ENCODE peak calls at places on chromosome 1, in four cellular contexts. One of them, this sample, is unnamed.

GRCh38 chr1:156808186-156809030 is 8.2 kb downstream of the SH2D2A start:
- DNase-seq in K562: no peak
- DNase-seq in HepG2: no peak
- DNase-seq in GM12878: no peak
- DNase-seq in this sample: no peak

GRCh38 chr1:172698224-172698623 is 39.3 kb downstream of the FASLG start:
- DNase-seq in K562: no peak
- DNase-seq in HepG2: no peak
- DNase-seq in GM12878: no peak
- DNase-seq in this sample: no peak

GRCh38 chr1:228765543-228765942 is 30.3 kb downstream of the RHOU start:
- DNase-seq in K562: no peak
- DNase-seq in HepG2: no peak
- DNase-seq in GM12878: no peak
- DNase-seq in this sample: no peak

GRCh38 chr1:162849711-162850110 is 11.3 kb downstream of the CCDC190 start:
- DNase-seq in K562: no peak
- DNase-seq in HepG2: no peak
- DNase-seq in GM12878: no peak
- DNase-seq in this sample: no peak

GRCh38 chr1:119659628-119660027 is 11.6 kb upstream of the ZNF697 start:
- DNase-seq in K562: no peak
- DNase-seq in HepG2: no peak
- DNase-seq in GM12878: no peak
- DNase-seq in this sample: peak

GRCh38 chr1:39574646-39575045 is 1.9 kb downstream of the PABPC4 start:
- DNase-seq in K562: no peak
- DNase-seq in HepG2: peak
- DNase-seq in GM12878: no peak
- DNase-seq in this sample: no peak

GRCh38 chr1:210918893-210919292 is 215.1 kb downstream of the KCNH1 start:
- DNase-seq in K562: no peak
- DNase-seq in HepG2: no peak
- DNase-seq in GM12878: no peak
- DNase-seq in this sample: no peak

GRCh38 chr1:201751872-201752271 is 77.1 kb upstream of the IPO9 start:
- DNase-seq in K562: no peak
- DNase-seq in HepG2: peak
- DNase-seq in GM12878: no peak
- DNase-seq in this sample: no peak

GRCh38 chr1:25799758-25800537 is at the start of gene SELENON:
- DNase-seq in K562: peak
- DNase-seq in HepG2: peak
- DNase-seq in GM12878: no peak
- DNase-seq in this sample: peak

GRCh38 chr1:179021873-179022272 is 3.8 kb upstream of the FAM20B start:
- DNase-seq in K562: no peak
- DNase-seq in HepG2: peak
- DNase-seq in GM12878: no peak
- DNase-seq in this sample: no peak

GRCh38 chr1:109650609-109651008 is 5.3 kb upstream of the GSTM4 start:
- DNase-seq in K562: no peak
- DNase-seq in HepG2: no peak
- DNase-seq in GM12878: no peak
- DNase-seq in this sample: no peak

GRCh38 chr1:902802-903201 is 20.9 kb upstream of the SAMD11 start:
- DNase-seq in K562: peak
- DNase-seq in HepG2: no peak
- DNase-seq in GM12878: no peak
- DNase-seq in this sample: no peak

GRCh38 chr1:65605621-65606020 is 185.2 kb downstream of the LEPR start:
- DNase-seq in K562: no peak
- DNase-seq in HepG2: no peak
- DNase-seq in GM12878: no peak
- DNase-seq in this sample: no peak

GRCh38 chr1:151693057-151693651 is 23.4 kb downstream of the CELF3 start:
- DNase-seq in K562: no peak
- DNase-seq in HepG2: peak
- DNase-seq in GM12878: no peak
- DNase-seq in this sample: no peak

GRCh38 chr1:167905182-167905581 is 8.8 kb downstream of the ADCY10 start:
- DNase-seq in K562: no peak
- DNase-seq in HepG2: peak
- DNase-seq in GM12878: no peak
- DNase-seq in this sample: peak
- TF ChIP-seq TCF7 in K562: no peak
- TF ChIP-seq TCF7 in HepG2: peak
- TF ChIP-seq TCF7 in GM12878: no peak
- TF ChIP-seq TCF7 in this sample: no peak

DNA sequence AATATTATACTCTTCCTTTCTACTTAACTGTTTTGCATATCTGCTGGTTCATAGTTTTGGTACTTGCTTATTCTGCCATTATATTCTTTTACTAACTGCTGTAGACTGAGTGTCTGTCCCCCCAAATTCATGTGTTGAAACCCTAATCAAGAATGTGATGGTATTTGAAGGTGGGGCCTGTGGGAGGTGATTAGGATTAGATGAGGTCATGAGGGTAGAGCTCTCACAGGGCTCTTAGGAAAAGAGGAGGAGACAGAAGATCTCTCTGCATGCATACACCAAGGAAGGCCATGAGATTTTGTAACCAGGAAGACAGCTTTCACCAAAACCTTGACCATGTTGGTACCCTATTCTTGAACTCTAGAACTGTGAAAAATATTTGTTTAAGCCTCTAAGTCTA is 354.1 kb upstream of the B3GALT2 start:
- DNase-seq in K562: no peak
- DNase-seq in HepG2: no peak
- DNase-seq in GM12878: no peak
- DNase-seq in this sample: no peak
- TF ChIP-seq TCF7 in K562: no peak
- TF ChIP-seq TCF7 in HepG2: no peak
- TF ChIP-seq TCF7 in GM12878: no peak
- TF ChIP-seq TCF7 in this sample: no peak

GRCh38 chr1:8627728-8628127 is 189.7 kb downstream of the RERE start:
- DNase-seq in K562: no peak
- DNase-seq in HepG2: no peak
- DNase-seq in GM12878: no peak
- DNase-seq in this sample: no peak

GRCh38 chr1:8631163-8631562 is 186.3 kb downstream of the RERE start:
- DNase-seq in K562: no peak
- DNase-seq in HepG2: no peak
- DNase-seq in GM12878: no peak
- DNase-seq in this sample: no peak

GRCh38 chr1:8632092-8632491 is 185.3 kb downstream of the RERE start:
- DNase-seq in K562: no peak
- DNase-seq in HepG2: no peak
- DNase-seq in GM12878: no peak
- DNase-seq in this sample: no peak

GRCh38 chr1:8625981-8626898 is 191.2 kb downstream of the RERE start:
- DNase-seq in K562: peak
- DNase-seq in HepG2: peak
- DNase-seq in GM12878: no peak
- DNase-seq in this sample: no peak

DNA sequence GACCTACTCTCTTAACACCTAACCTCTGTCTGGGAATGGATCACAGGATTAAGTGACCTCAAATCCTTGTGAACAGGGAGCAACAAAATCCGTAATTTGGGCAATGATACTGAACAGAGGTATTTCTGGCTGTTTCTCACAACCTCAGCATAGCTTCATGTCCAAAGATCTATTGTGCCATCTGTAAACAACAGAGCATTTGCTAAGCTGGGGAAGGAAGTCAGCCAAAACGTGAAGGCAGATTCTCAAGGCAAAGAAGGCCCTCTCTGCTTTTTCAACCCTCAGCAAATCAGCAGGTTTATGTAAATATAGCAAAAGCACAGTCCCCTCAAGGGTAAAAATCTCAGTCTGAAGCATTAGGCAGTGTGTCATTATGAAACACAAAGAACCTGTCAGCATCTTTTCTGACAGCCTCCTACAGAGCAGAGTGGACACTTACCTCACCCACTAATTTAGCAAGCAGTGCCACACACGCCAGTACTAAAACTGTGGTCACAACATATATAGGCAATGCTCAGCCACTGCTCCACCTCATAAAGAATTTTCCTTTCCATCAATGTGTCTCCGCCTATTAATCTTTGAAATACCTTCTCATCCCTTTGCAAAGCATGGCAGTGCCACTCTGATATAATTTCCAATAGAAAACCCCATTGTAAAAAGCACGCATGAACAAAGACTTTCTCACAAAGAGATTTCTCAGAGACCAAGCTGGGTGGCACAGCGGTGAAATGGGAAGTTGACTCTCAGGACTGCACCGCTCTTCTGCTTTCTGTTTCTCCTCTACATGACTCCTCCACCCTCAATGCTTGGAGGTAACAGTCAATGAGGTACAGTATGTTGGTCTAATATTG is 188.0 kb downstream of the RERE start:
- DNase-seq in K562: no peak
- DNase-seq in HepG2: peak
- DNase-seq in GM12878: peak
- DNase-seq in this sample: no peak
- TF ChIP-seq TCF7 in K562: no peak
- TF ChIP-seq TCF7 in HepG2: no peak
- TF ChIP-seq TCF7 in GM12878: no peak
- TF ChIP-seq TCF7 in this sample: no peak

DNA sequence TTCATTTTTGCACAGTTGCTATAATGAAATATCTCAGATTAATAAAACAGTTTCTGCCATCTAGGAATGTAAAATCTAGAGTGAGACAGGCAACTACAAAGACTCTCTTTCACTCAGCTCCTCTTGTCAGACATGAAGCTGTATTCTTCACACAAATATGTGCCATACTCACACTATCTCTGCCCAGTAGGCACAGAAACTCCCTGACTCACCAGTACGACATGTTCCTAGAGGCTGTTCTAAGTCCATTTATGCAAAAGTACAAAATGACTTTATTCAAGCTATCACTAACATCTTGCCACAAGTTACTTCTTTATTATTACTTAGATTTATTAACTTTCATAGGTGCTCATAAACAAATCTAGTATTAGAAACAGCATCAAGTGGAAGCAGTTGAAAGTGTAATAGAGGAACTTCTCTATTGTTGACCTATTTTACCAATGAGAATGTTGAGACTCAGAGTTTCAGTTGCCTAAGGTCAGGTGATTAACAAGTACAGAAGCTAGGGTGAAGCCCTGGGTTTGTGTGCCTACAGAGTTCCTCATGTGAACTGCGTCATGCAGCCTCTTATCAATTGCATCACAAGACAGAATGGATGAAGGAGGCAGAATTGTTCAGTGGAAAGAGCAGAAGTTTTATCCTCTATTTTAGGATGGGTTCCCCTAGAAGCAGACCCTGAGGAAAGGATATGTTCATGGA is 98.9 kb downstream of the RGS2 start:
- DNase-seq in K562: no peak
- DNase-seq in HepG2: no peak
- DNase-seq in GM12878: no peak
- DNase-seq in this sample: no peak
- TF ChIP-seq TCF7 in K562: no peak
- TF ChIP-seq TCF7 in HepG2: no peak
- TF ChIP-seq TCF7 in GM12878: no peak
- TF ChIP-seq TCF7 in this sample: no peak

GRCh38 chr1:37817481-37817880 is 9.5 kb upstream of the YRDC start:
- DNase-seq in K562: no peak
- DNase-seq in HepG2: no peak
- DNase-seq in GM12878: no peak
- DNase-seq in this sample: peak
- TF ChIP-seq TCF7 in K562: no peak
- TF ChIP-seq TCF7 in HepG2: no peak
- TF ChIP-seq TCF7 in GM12878: no peak
- TF ChIP-seq TCF7 in this sample: no peak

GRCh38 chr1:167713330-167714081 is 8.3 kb upstream of the MPZL1 start:
- DNase-seq in K562: no peak
- DNase-seq in HepG2: no peak
- DNase-seq in GM12878: no peak
- DNase-seq in this sample: peak
- TF ChIP-seq TCF7 in K562: no peak
- TF ChIP-seq TCF7 in HepG2: no peak
- TF ChIP-seq TCF7 in GM12878: no peak
- TF ChIP-seq TCF7 in this sample: no peak